ENCODE peak calls at places on chromosomes 1 and 21, in five cellular contexts. X, N, F, S and L are unnamed samples.

GRCh38 chr21:36516271-36516670 is 36.3 kb upstream of the CLDN14 start:
- DNase-seq in X (no peak), N (no peak), F (no peak), S (no peak), L (no peak)

GRCh38 chr1:208179303-208179702 is 64.9 kb downstream of the PLXNA2 start:
- DNase-seq in X (no peak), N (no peak), F (no peak), S (no peak), L (no peak)

GRCh38 chr1:164843743-164844500 is 284.9 kb downstream of the PBX1 start:
- DNase-seq in X (no peak), N (no peak), F (no peak), S (no peak), L (no peak)

GRCh38 chr1:242057745-242058115 is 58.8 kb upstream of the MAP1LC3C start:
- DNase-seq in X (no peak), N (no peak), F (no peak), S (no peak), L (no peak)

GRCh38 chr1:151372411-151372934 is at the start of gene SELENBP1:
- DNase-seq in X (peak; percentile 69), N (peak; percentile 80), F (no peak), S (peak; percentile 88), L (peak; percentile 52)

GRCh38 chr1:198417041-198417440 is 123.4 kb downstream of the ATP6V1G3 start:
- DNase-seq in X (no peak), N (no peak), F (no peak), S (no peak), L (no peak)

GRCh38 chr21:34670220-34670961 is 1.6 kb downstream of the CLIC6 start:
- DNase-seq in X (peak; percentile 32), N (peak; percentile 74), F (no peak), S (peak; percentile 12), L (no peak)

GRCh38 chr1:213564215-213564659 is 423.5 kb upstream of the PROX1 start:
- DNase-seq in X (no peak), N (no peak), F (no peak), S (peak; percentile 57), L (peak; percentile 3)

GRCh38 chr1:56719171-56719570 is 74.1 kb downstream of the PRKAA2 start:
- DNase-seq in X (no peak), N (no peak), F (no peak), S (no peak), L (no peak)

GRCh38 chr1:221824025-221824424 is 82.1 kb upstream of the DUSP10 start:
- DNase-seq in X (no peak), N (no peak), F (no peak), S (no peak), L (no peak)

GRCh38 chr1:10694633-10695627 is 101.5 kb downstream of the CASZ1 start:
- DNase-seq in X (peak; percentile 92), N (peak; percentile 95), F (peak; percentile 74), S (peak; percentile 61), L (peak; percentile 81)

GRCh38 chr1:167627865-167628641 is 2.0 kb upstream of the RCSD1 start:
- DNase-seq in X (no peak), N (peak; percentile 89), F (peak; percentile 71), S (peak; percentile 43), L (no peak)

GRCh38 chr1:53891678-53892077 is 2.1 kb upstream of the YIPF1 start:
- DNase-seq in X (no peak), N (no peak), F (no peak), S (no peak), L (no peak)

GRCh38 chr1:179129702-179130473 is 48.0 kb downstream of the TOR3A start:
- DNase-seq in X (no peak), N (no peak), F (peak; percentile 23), S (peak; percentile 10), L (no peak)

GRCh38 chr1:60621524-60621923 is 460.8 kb upstream of the NFIA start:
- DNase-seq in X (no peak), N (no peak), F (no peak), S (peak; percentile 54), L (peak; percentile 15)

GRCh38 chr21:28252923-28253322 is 739.8 kb downstream of the LTN1 start:
- DNase-seq in X (no peak), N (no peak), F (no peak), S (no peak), L (no peak)

GRCh38 chr1:38464071-38464661 is 395.4 kb downstream of the RRAGC start:
- DNase-seq in X (no peak), N (no peak), F (no peak), S (no peak), L (no peak)

GRCh38 chr1:209727286-209727685 is 22.6 kb downstream of the HSD11B1 start:
- DNase-seq in X (no peak), N (no peak), F (no peak), S (no peak), L (no peak)

GRCh38 chr1:25810341-25811299 is 9.1 kb upstream of the MTFR1L start:
- DNase-seq in X (peak; percentile 74), N (peak; percentile 93), F (peak; percentile 75), S (no peak), L (peak; percentile 68)